ENCODE peak calls at places on chromosomes 1 and 21, in six cellular contexts. B is upper lobe of left lung, R is adrenal gland, D is stomach, W is tibial nerve, N is esophagus muscularis mucosa. Q is an unnamed sample. For H3K4me1 and H3K27me3, the result is how much of the 10 kb centered on the place peaks cover.

GRCh38 chr1:201944002-201944401 is 2.3 kb downstream of the LMOD1 start:
- DNase-seq in N (no peak), W (no peak), B (no peak), D (no peak), R (no peak), Q (no peak)

GRCh38 chr1:8787218-8787617 is 30.2 kb downstream of the RERE start:
- DNase-seq in N (no peak), B (no peak), R (no peak), D (no peak), W (no peak), Q (no peak)

GRCh38 chr1:162905174-162905573 is 44.2 kb upstream of the CCDC190 start:
- DNase-seq in W (no peak), B (no peak), R (no peak), D (no peak), N (no peak), Q (no peak)

GRCh38 chr21:31862078-31862477 is 10.7 kb upstream of the HUNK start:
- DNase-seq in N (no peak), B (peak), W (no peak), D (no peak), R (no peak), Q (no peak)

GRCh38 chr1:204152310-204153044 is 633 bp upstream of the ETNK2 start:
- DNase-seq in N (no peak), B (no peak), D (no peak), W (peak), R (peak), Q (no peak)

GRCh38 chr1:14648931-14649860 is 50.7 kb downstream of the KAZN start:
- DNase-seq in W (no peak), D (no peak), R (no peak), B (no peak), N (no peak), Q (no peak)

GRCh38 chr1:27544818-27545612 is 55.0 kb upstream of the WASF2 start:
- DNase-seq in W (peak), D (no peak), N (no peak), R (peak), B (no peak), Q (peak)

GRCh38 chr1:92749024-92749634 is 35.8 kb downstream of the EVI5 start:
- DNase-seq in R (peak), B (peak), D (peak), W (no peak), N (no peak), Q (no peak)

GRCh38 chr1:24888061-24888970 is 41.8 kb downstream of the RUNX3 start:
- DNase-seq in W (no peak), D (peak), N (no peak), R (no peak), B (no peak), Q (peak)

DNA sequence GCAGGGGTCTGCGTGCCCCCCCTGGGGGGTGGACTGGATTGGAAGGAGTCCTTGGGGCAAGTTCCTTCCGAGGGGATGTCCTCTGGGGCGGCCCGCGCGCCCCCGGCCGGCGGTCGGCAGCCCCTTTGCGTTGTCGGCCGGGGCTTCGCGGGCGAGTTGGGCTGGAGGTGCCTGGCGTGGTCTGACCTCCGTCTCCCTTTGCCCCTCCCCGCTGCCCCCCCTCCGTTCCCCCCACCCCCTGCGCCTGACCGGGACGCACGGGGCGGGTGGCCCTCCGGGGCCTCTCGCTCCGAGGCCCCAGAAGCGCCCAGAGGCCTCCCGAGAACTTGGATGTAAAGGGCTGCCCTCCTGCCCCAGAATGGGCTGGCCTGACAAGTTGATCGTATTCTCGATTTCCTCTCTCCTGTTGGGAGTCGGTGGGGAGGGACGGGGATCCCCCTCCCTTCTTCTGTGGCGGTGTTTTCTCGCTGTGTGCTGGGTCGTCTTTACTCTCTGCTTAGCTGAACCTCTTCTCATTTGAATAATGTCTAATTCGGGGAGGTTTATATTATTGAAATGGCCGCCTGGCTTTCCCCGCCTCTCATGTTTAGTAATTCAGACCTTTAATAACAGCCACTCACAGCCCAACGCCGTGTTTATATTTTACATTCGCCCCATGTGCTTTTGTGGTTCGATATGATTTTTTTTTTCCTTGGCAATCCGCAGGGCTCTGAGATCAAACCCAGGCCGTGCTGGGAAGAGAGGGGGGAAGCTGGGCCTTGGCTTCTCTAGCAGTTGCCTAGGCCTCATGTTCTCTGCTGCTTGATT is 1.3 kb downstream of the POU2F1 start:
- DNase-seq in W (peak), D (peak), R (peak), B (peak), N (peak), Q (peak)
- H3K4me1 ChIP-seq in W (under half), D (under half), R (under half), B (under half), N (under half), Q (under half)

GRCh38 chr1:159924025-159924790 is 1.1 kb downstream of the TAGLN2 start:
- DNase-seq in W (peak), R (peak), N (peak), B (peak), D (peak), Q (peak)

GRCh38 chr1:159921700-159922498 is 3.4 kb downstream of the TAGLN2 start:
- DNase-seq in W (no peak), N (no peak), D (no peak), R (no peak), B (peak), Q (no peak)

GRCh38 chr1:159922499-159923202 is 2.7 kb downstream of the TAGLN2 start:
- DNase-seq in B (peak), W (no peak), N (no peak), R (peak), D (peak), Q (peak)

GRCh38 chr1:159924791-159925712 is at the start of gene TAGLN2:
- DNase-seq in B (peak), W (peak), R (peak), N (peak), D (peak), Q (peak)

DNA sequence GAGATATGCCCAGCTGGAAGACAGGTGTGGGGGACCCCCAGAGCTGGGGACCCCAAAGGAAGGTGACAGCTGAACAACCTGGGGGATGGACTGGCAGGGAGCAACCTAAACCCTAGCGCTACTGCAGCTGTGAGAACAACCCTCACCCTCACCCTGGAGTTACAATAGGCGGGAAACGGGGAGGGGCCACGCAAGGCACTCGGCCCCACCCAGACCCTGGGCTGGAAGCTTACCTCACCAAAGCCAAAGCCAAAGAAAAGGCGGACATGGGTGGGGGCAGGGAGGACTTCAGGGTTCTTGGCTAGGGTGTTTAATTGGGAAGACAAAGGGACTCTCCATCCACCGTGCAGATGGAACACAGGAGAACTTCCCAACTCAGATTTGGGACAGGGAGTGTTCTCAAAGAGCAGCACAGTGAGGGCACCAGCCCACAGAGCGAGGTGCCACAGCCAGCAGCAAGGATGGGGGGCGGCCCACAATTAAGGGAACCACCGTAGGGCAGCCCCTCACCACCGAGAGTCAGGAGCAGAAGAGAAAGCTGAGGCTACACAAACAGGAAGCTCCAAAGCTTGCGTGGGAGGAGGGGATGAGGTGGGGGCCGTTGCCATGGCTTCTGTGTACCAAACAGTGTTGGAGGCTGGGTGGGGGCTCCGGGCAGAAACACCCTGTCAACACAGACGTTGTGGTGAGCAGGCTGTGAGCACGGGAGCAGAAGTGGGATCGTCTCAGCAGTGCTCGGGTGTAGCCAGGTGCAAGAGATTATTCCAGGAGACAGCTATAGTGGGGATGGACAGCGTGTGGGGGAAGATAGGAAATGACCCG is 1.9 kb downstream of the TAGLN2 start:
- DNase-seq in R (peak), D (peak), W (peak), B (peak), N (peak), Q (peak)
- TF ChIP-seq POLR2A in R (peak), D (no peak), W (peak), B (peak), N (no peak), Q (no peak)

GRCh38 chr1:31755197-31755611 is 8.9 kb downstream of the ADGRB2 start:
- DNase-seq in N (no peak), R (peak), B (no peak), D (no peak), W (no peak), Q (no peak)
- H3K27me3 ChIP-seq in N (under half), R (under half), B (under half), D (under half), W (under half), Q (under half)

DNA sequence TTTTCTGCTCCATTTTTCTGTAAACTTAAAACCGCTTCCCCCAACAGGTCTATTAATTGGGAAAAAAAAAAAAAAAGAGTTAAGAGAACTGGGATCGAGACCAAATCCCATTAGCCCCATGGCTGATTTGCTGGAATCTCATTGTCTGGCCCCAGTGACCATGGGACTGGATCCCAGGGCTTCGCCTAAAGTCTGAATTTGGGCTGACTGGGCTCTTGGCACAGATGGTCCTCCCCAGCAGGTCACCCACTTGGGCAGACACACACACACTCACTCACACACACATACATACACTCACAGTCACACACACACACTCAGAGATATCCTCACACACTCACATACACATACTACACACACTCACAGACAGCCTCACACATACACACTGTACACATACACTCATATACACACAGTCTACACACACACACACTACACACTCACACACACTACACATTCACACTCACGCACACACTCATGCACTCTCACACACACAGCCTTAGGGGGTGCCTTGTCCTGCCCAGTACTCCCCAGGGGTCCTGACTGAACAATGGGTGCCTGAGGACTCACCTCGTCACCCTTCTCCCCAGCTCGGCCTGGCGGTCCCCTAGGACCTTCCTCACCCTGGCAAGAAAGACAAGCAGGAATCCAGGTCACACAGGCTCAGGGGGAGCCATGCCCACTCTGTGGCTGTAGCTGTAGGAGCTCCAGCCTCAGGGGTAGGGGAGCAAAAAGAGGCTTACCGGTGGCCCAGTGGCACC is 7.5 kb downstream of the COL9A2 start:
- DNase-seq in B (no peak), W (no peak), D (no peak), R (no peak), N (no peak), Q (no peak)
- H3K4me1 ChIP-seq in B (under half), W (under half), D (under half), R (under half), N (under half), Q (under half)

DNA sequence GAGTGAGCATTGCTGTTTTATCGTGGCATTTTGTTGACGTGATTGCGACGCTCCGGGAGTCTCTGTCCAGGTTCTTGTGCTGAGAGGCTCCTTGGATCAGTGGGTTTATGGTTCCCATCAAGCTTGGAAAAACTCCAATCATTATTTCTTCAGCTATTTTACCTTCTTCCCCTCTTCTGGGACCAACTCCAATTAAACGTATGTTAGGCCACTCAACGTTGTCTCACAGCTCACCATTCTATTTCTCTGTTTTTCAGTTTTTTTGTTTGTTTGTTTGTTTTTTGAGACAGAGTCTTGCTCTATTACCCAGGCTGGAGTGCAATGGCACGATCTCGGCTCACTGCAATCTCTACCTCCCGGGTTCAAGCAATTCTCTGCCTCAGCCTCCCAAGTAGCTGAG is 8.0 kb downstream of the HES4 start:
- DNase-seq in B (no peak), W (no peak), N (no peak), D (no peak), R (no peak), Q (no peak)
- TF ChIP-seq POLR2A in B (no peak), W (no peak), N (no peak), D (no peak), R (no peak), Q (no peak)

GRCh38 chr1:224617410-224618361 is 1.6 kb downstream of the CNIH3 start:
- DNase-seq in B (no peak), D (no peak), N (no peak), W (no peak), R (no peak), Q (no peak)
- H3K27me3 ChIP-seq in B (under half), D (half or more), N (under half), W (under half), R (under half), Q (under half)

GRCh38 chr1:181106479-181106878 is 18.0 kb downstream of the IER5 start:
- DNase-seq in R (no peak), W (no peak), D (no peak), B (no peak), N (no peak), Q (no peak)
- H3K4me1 ChIP-seq in R (under half), W (under half), D (under half), B (under half), N (half or more), Q (under half)

DNA sequence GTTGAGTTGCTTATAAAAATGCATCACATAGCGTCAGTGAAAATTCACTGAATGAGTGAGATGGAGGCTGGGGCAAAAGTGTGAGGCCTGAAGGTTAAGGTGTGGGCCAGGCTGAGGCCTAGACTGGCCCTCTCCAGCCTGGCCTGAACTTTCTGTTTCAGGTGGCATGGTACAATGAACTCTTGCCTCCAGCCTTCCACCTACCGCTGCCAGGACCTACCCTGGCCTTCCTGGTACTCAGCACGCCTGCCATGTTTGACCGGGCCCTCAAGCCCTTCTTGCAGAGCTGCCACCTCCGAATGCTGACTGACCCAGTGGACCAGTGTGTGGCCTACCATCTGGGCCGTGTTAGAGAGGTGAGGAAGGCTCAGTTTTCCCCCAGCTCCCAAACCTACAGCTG is 7.1 kb downstream of the MMACHC start:
- DNase-seq in R (no peak), D (no peak), W (no peak), B (no peak), N (no peak), Q (no peak)
- TF ChIP-seq POLR2A in R (no peak), D (no peak), W (no peak), B (no peak), N (no peak), Q (no peak)

GRCh38 chr1:226474041-226474440 is 66.1 kb upstream of the PARP1 start:
- DNase-seq in N (no peak), B (no peak), W (no peak), R (no peak), D (no peak), Q (no peak)

GRCh38 chr1:226475112-226475511 is 67.2 kb upstream of the PARP1 start:
- DNase-seq in N (no peak), R (no peak), D (no peak), B (no peak), W (no peak), Q (no peak)

GRCh38 chr1:226476657-226477319 is 68.9 kb upstream of the PARP1 start:
- DNase-seq in D (no peak), N (no peak), R (no peak), B (no peak), W (no peak), Q (no peak)

GRCh38 chr1:226474443-226475111 is 66.7 kb upstream of the PARP1 start:
- DNase-seq in W (no peak), D (no peak), N (no peak), R (no peak), B (no peak), Q (no peak)

GRCh38 chr1:226476066-226476465 is 68.2 kb upstream of the PARP1 start:
- DNase-seq in W (no peak), D (no peak), N (no peak), B (no peak), R (no peak), Q (no peak)
- H3K27me3 ChIP-seq in W (under half), D (under half), N (under half), B (under half), R (under half), Q (under half)